ENCODE peak calls at places on chromosomes 12 and 14, in seven cellular contexts. T is fibroblast of lung, U is mesothelial cell of epicardium, L is OCI-LY7, R is glutamatergic neuron, D is Caco-2, M is B cell. A is an unnamed sample.

GRCh38 chr12:130031571-130032189 is 127.9 kb upstream of the TMEM132D start:
- DNase-seq in T (no peak), U (peak), L (peak), R (peak), D (peak), M (peak), A (peak)

GRCh38 chr12:49806877-49807276 is 21.3 kb downstream of the NCKAP5L start:
- DNase-seq in T (no peak), U (no peak), L (no peak), R (no peak), D (no peak), M (no peak), A (no peak)

GRCh38 chr12:102300824-102301461 is 103.3 kb upstream of the PMCH start:
- DNase-seq in T (peak), U (no peak), L (peak), R (no peak), D (peak), M (no peak), A (no peak)

GRCh38 chr12:98146043-98146442 is 369.3 kb upstream of the TMPO start:
- DNase-seq in T (no peak), U (no peak), L (no peak), R (no peak), D (no peak), M (no peak), A (no peak)

GRCh38 chr12:77947326-77947725 is 116.6 kb downstream of the NAV3 start:
- DNase-seq in T (peak), U (no peak), L (no peak), R (no peak), D (no peak), M (no peak), A (no peak)

GRCh38 chr12:12934556-12934955 is 17.4 kb downstream of the GPRC5D start:
- DNase-seq in T (no peak), U (peak), L (no peak), R (no peak), D (peak), M (no peak), A (no peak)

GRCh38 chr14:23537351-23538048 is 14.1 kb downstream of the ZFHX2 start:
- DNase-seq in T (no peak), U (no peak), L (peak), R (peak), D (no peak), M (no peak), A (no peak)

GRCh38 chr12:27772328-27773049 is 7.5 kb upstream of the KLHL42 start:
- DNase-seq in T (peak), U (no peak), L (no peak), R (no peak), D (no peak), M (no peak), A (no peak)

GRCh38 chr12:19222566-19222965 is 93.0 kb downstream of the PLEKHA5 start:
- DNase-seq in T (no peak), U (no peak), L (no peak), R (no peak), D (no peak), M (no peak), A (no peak)

GRCh38 chr14:66288511-66288910 is 197.7 kb upstream of the CCDC196 start:
- DNase-seq in T (no peak), U (no peak), L (no peak), R (no peak), D (no peak), M (no peak), A (no peak)

GRCh38 chr12:29282452-29282851 is 98.5 kb downstream of the ERGIC2 start:
- DNase-seq in T (peak), U (no peak), L (no peak), R (no peak), D (no peak), M (no peak), A (no peak)

GRCh38 chr12:66602483-66603143 is 76.3 kb downstream of the GRIP1 start:
- DNase-seq in T (no peak), U (no peak), L (peak), R (no peak), D (no peak), M (no peak), A (no peak)

GRCh38 chr14:105067140-105067968 is 2.1 kb upstream of the GPR132 start:
- DNase-seq in T (peak), U (no peak), L (no peak), R (no peak), D (no peak), M (no peak), A (no peak)

DNA sequence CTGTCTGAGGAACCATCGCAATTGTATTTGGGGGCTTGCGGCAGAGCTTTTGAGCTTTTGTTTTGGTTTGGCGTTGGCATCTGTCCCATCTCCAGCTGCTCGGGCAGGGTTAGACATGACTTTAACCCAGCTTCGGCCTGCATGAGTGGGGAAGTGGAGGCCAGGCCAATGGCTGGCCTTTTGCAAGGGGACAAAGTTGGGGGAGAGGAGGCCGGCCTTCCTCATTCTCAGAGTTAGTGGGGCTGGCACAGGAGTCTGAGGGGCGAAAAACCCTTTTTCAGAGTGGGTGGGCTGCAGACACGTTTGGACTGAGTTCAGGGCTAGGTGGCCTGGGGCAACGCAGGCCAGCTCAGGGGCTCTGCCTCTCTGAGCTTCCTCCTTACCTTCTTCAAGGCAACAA is 5.2 kb downstream of the KRT82 start:
- DNase-seq in T (no peak), U (no peak), L (no peak), R (no peak), D (no peak), M (no peak), A (no peak)
- TF ChIP-seq CTCF in T (no peak), U (no peak), L (no peak), R (no peak), D (no peak), M (no peak), A (no peak)

GRCh38 chr12:122503147-122503751 is 2.5 kb upstream of the ZCCHC8 start:
- DNase-seq in T (no peak), U (no peak), L (peak), R (no peak), D (no peak), M (no peak), A (no peak)

GRCh38 chr12:122499991-122500684 is 594 bp downstream of the ZCCHC8 start:
- DNase-seq in T (peak), U (peak), L (peak), R (peak), D (peak), M (no peak), A (peak)

GRCh38 chr12:122501489-122501989 is 807 bp upstream of the ZCCHC8 start:
- DNase-seq in T (no peak), U (no peak), L (no peak), R (no peak), D (no peak), M (peak), A (no peak)

GRCh38 chr12:122503783-122504590 is 3.3 kb upstream of the ZCCHC8 start:
- DNase-seq in T (no peak), U (no peak), L (no peak), R (no peak), D (no peak), M (no peak), A (no peak)

GRCh38 chr12:122500685-122501488 is at the start of gene ZCCHC8:
- DNase-seq in T (peak), U (peak), L (peak), R (peak), D (peak), M (peak), A (peak)
- TF ChIP-seq CTCF in T (peak), U (no peak), L (peak), R (no peak), D (peak), M (no peak), A (peak)

DNA sequence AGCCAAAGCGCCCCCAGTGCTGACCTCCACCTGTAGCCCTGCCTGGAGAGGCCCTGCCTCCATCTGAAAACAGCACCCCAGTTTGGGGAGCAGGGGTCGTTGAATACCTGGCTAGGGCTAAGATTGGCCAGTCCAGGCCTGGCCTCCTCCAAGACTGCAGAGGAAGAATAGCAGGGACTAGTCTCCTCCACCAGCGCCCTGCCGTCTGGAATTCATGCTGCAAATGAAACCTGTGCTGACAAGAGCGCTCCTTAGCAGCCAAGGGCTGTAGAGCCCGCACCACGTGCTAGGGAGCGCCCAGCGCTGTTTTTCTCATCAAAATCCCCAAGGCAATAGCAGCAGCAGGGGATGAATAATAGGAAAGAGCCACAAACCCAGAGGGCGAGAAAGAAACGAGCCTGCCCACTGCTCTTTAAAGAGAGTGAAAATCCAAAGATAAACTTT is 3.4 kb downstream of the COL2A1 start:
- DNase-seq in T (peak), U (peak), L (no peak), R (no peak), D (peak), M (no peak), A (no peak)
- TF ChIP-seq CTCF in T (no peak), U (no peak), L (no peak), R (no peak), D (peak), M (no peak), A (no peak)

DNA sequence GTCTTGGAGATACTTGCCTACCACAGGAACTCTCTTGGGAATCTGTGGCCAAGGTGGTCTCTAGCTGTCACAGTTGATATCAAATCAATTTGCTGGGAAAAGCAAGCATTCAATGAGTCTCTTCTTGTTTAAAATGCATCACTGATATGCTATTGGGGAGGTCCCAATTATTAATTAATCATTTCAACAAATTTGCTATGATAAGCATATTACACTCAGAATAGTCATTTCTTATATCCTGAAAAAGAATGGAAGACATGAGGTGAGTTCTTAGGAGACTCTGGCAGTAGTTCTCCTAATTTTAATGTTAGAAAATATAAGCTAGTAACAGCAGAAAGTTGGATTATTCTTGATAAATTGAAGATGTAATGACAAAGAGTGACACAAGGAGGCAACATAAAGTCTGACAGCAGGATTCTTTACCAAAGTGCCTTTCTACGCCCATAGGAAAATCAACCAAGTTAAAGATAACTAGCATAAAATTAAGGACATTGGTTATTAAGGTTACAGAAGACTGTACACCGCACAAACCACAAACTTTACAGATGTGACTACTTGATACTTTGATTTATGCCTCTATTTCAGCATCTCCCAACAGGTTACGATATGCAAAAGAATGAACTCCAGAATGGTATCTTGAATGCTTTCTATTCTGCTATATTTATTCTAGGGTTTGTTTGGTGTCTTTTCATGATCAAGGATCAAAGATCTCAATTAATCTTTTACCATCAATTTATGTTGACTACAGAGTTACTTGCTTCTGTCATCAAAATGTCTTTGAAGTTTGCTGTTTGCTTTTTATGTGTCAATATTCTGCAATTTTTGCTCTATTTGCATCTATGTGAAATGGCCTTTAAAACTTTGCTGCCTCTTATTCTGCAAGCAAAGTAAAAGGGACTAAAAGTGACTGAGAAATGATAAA is 349.6 kb upstream of the CLEC14A start:
- DNase-seq in T (no peak), U (no peak), L (no peak), R (no peak), D (no peak), M (no peak), A (no peak)
- TF ChIP-seq CTCF in T (peak), U (no peak), L (peak), R (peak), D (peak), M (no peak), A (peak)